ENCODE peak calls at places on chromosomes 4 and X, in ten cellular contexts. One of them, this sample, is unnamed.

GRCh38 chr4:77360451-77360850 is 203.4 kb downstream of the CCNG2 start:
- DNase-seq in WERI-Rb-1: peak
- DNase-seq in fibroblast of lung: no peak
- DNase-seq in left lung: no peak
- DNase-seq in aorta: no peak
- DNase-seq in CD8-positive, alpha-beta T cell: no peak
- DNase-seq in psoas muscle: no peak
- DNase-seq in foreskin fibroblast: no peak
- DNase-seq in mucosa of descending colon: no peak
- DNase-seq in right cardiac atrium: no peak
- DNase-seq in this sample: no peak

GRCh38 chrX:130071611-130072349 is 38.5 kb downstream of the ELF4 start:
- DNase-seq in WERI-Rb-1: no peak
- DNase-seq in fibroblast of lung: no peak
- DNase-seq in left lung: no peak
- DNase-seq in aorta: no peak
- DNase-seq in CD8-positive, alpha-beta T cell: no peak
- DNase-seq in psoas muscle: no peak
- DNase-seq in foreskin fibroblast: no peak
- DNase-seq in mucosa of descending colon: peak
- DNase-seq in right cardiac atrium: no peak
- DNase-seq in this sample: no peak

GRCh38 chr4:22496165-22496813 is 19.6 kb downstream of the ADGRA3 start:
- DNase-seq in WERI-Rb-1: no peak
- DNase-seq in fibroblast of lung: no peak
- DNase-seq in left lung: no peak
- DNase-seq in aorta: no peak
- DNase-seq in CD8-positive, alpha-beta T cell: no peak
- DNase-seq in psoas muscle: no peak
- DNase-seq in foreskin fibroblast: peak
- DNase-seq in mucosa of descending colon: no peak
- DNase-seq in right cardiac atrium: no peak
- DNase-seq in this sample: no peak

GRCh38 chr4:8537041-8537461 is 43.1 kb upstream of the GPR78 start:
- DNase-seq in WERI-Rb-1: no peak
- DNase-seq in fibroblast of lung: peak
- DNase-seq in left lung: no peak
- DNase-seq in aorta: peak
- DNase-seq in CD8-positive, alpha-beta T cell: no peak
- DNase-seq in psoas muscle: peak
- DNase-seq in foreskin fibroblast: peak
- DNase-seq in mucosa of descending colon: no peak
- DNase-seq in right cardiac atrium: no peak
- DNase-seq in this sample: no peak

GRCh38 chr4:140986045-140986444 is 147.2 kb downstream of the RNF150 start:
- DNase-seq in WERI-Rb-1: no peak
- DNase-seq in fibroblast of lung: no peak
- DNase-seq in left lung: no peak
- DNase-seq in aorta: no peak
- DNase-seq in CD8-positive, alpha-beta T cell: no peak
- DNase-seq in psoas muscle: no peak
- DNase-seq in foreskin fibroblast: no peak
- DNase-seq in mucosa of descending colon: no peak
- DNase-seq in right cardiac atrium: no peak
- DNase-seq in this sample: no peak

GRCh38 chrX:100969936-100970335 is 428 bp downstream of the ARL13A start:
- DNase-seq in WERI-Rb-1: no peak
- DNase-seq in fibroblast of lung: no peak
- DNase-seq in left lung: no peak
- DNase-seq in aorta: no peak
- DNase-seq in CD8-positive, alpha-beta T cell: no peak
- DNase-seq in psoas muscle: no peak
- DNase-seq in foreskin fibroblast: no peak
- DNase-seq in mucosa of descending colon: no peak
- DNase-seq in right cardiac atrium: no peak
- DNase-seq in this sample: no peak

GRCh38 chrX:30654989-30655607 is 1.9 kb downstream of the GK start:
- DNase-seq in WERI-Rb-1: no peak
- DNase-seq in fibroblast of lung: peak
- DNase-seq in left lung: no peak
- DNase-seq in aorta: no peak
- DNase-seq in CD8-positive, alpha-beta T cell: no peak
- DNase-seq in psoas muscle: no peak
- DNase-seq in foreskin fibroblast: peak
- DNase-seq in mucosa of descending colon: no peak
- DNase-seq in right cardiac atrium: no peak
- DNase-seq in this sample: no peak

GRCh38 chrX:48475295-48475694 is 704 bp upstream of the FTSJ1 start:
- DNase-seq in WERI-Rb-1: no peak
- DNase-seq in fibroblast of lung: no peak
- DNase-seq in left lung: no peak
- DNase-seq in aorta: no peak
- DNase-seq in CD8-positive, alpha-beta T cell: no peak
- DNase-seq in psoas muscle: no peak
- DNase-seq in foreskin fibroblast: no peak
- DNase-seq in mucosa of descending colon: no peak
- DNase-seq in right cardiac atrium: no peak
- DNase-seq in this sample: no peak

GRCh38 chrX:122770581-122770980 is 413.5 kb upstream of the GRIA3 start:
- DNase-seq in WERI-Rb-1: no peak
- DNase-seq in fibroblast of lung: no peak
- DNase-seq in left lung: no peak
- DNase-seq in aorta: no peak
- DNase-seq in CD8-positive, alpha-beta T cell: no peak
- DNase-seq in psoas muscle: no peak
- DNase-seq in foreskin fibroblast: no peak
- DNase-seq in mucosa of descending colon: no peak
- DNase-seq in right cardiac atrium: no peak
- DNase-seq in this sample: no peak

GRCh38 chr4:56757270-56757746 is 64.2 kb downstream of the SPINK2 start:
- DNase-seq in WERI-Rb-1: peak
- DNase-seq in fibroblast of lung: peak
- DNase-seq in left lung: peak
- DNase-seq in aorta: no peak
- DNase-seq in CD8-positive, alpha-beta T cell: no peak
- DNase-seq in psoas muscle: no peak
- DNase-seq in foreskin fibroblast: peak
- DNase-seq in mucosa of descending colon: peak
- DNase-seq in right cardiac atrium: no peak
- DNase-seq in this sample: no peak

GRCh38 chr4:144356941-144357381 is 216.4 kb upstream of the GYPA start:
- DNase-seq in WERI-Rb-1: no peak
- DNase-seq in fibroblast of lung: no peak
- DNase-seq in left lung: peak
- DNase-seq in aorta: no peak
- DNase-seq in CD8-positive, alpha-beta T cell: no peak
- DNase-seq in psoas muscle: no peak
- DNase-seq in foreskin fibroblast: no peak
- DNase-seq in mucosa of descending colon: no peak
- DNase-seq in right cardiac atrium: no peak
- DNase-seq in this sample: no peak

GRCh38 chr4:6999172-7000086 is 43.7 kb upstream of the TADA2B start:
- DNase-seq in WERI-Rb-1: no peak
- DNase-seq in fibroblast of lung: no peak
- DNase-seq in left lung: no peak
- DNase-seq in aorta: no peak
- DNase-seq in CD8-positive, alpha-beta T cell: no peak
- DNase-seq in psoas muscle: no peak
- DNase-seq in foreskin fibroblast: no peak
- DNase-seq in mucosa of descending colon: peak
- DNase-seq in right cardiac atrium: peak
- DNase-seq in this sample: no peak

GRCh38 chrX:115533485-115533884 is 27.5 kb upstream of the PLS3 start:
- DNase-seq in WERI-Rb-1: no peak
- DNase-seq in fibroblast of lung: peak
- DNase-seq in left lung: no peak
- DNase-seq in aorta: no peak
- DNase-seq in CD8-positive, alpha-beta T cell: no peak
- DNase-seq in psoas muscle: no peak
- DNase-seq in foreskin fibroblast: peak
- DNase-seq in mucosa of descending colon: no peak
- DNase-seq in right cardiac atrium: no peak
- DNase-seq in this sample: peak

DNA sequence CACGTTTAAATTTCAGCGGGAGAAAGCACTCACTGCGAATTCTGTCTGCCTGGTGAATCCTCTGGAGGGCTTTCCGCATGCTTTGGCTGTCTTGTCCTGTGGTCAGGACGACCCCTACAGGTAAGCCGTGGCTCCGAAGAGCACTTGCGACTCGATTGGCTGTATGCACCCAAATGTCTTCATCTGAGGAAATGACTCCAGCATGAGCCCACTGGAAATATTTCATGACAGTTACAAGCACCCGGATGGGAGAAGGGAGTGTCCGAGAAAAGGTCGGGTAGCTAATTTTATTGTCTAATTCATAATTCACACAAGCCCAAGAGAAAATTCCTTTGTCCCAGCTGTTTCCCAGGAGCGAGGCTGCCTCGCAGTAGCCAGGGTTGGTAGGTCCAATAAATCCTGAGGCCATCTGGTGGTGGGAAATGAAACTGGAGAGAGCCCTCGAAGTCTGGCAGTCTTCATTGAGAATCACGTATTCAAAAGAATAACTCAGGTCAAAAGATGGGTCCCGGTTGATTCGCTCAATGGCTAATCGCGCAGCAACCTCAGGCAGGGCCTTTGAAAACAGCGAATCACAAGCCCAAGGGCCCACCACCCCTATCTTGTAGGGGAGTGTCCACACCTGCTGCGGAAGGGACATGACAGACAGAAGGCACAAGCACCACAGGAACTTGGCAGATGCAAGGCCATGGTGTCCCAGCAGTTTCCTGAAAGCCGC is 6.6 kb downstream of the GUCY2F start:
- DNase-seq in WERI-Rb-1: peak
- DNase-seq in fibroblast of lung: peak
- DNase-seq in left lung: peak
- DNase-seq in aorta: peak
- DNase-seq in CD8-positive, alpha-beta T cell: no peak
- DNase-seq in psoas muscle: no peak
- DNase-seq in foreskin fibroblast: peak
- DNase-seq in mucosa of descending colon: no peak
- DNase-seq in right cardiac atrium: peak
- DNase-seq in this sample: no peak
- H3K4me3 ChIP-seq in WERI-Rb-1: no peak
- H3K4me3 ChIP-seq in fibroblast of lung: no peak
- H3K4me3 ChIP-seq in left lung: no peak
- H3K4me3 ChIP-seq in aorta: no peak
- H3K4me3 ChIP-seq in CD8-positive, alpha-beta T cell: no peak
- H3K4me3 ChIP-seq in psoas muscle: no peak
- H3K4me3 ChIP-seq in foreskin fibroblast: no peak
- H3K4me3 ChIP-seq in mucosa of descending colon: no peak
- H3K4me3 ChIP-seq in right cardiac atrium: peak
- H3K4me3 ChIP-seq in this sample: no peak

GRCh38 chr4:135838889-135839288 is 1637.3 kb upstream of the PABPC4L start:
- DNase-seq in WERI-Rb-1: no peak
- DNase-seq in fibroblast of lung: peak
- DNase-seq in left lung: no peak
- DNase-seq in aorta: no peak
- DNase-seq in CD8-positive, alpha-beta T cell: no peak
- DNase-seq in psoas muscle: no peak
- DNase-seq in foreskin fibroblast: peak
- DNase-seq in mucosa of descending colon: no peak
- DNase-seq in right cardiac atrium: no peak
- DNase-seq in this sample: no peak
- H3K4me3 ChIP-seq in WERI-Rb-1: no peak
- H3K4me3 ChIP-seq in fibroblast of lung: no peak
- H3K4me3 ChIP-seq in left lung: no peak
- H3K4me3 ChIP-seq in aorta: no peak
- H3K4me3 ChIP-seq in CD8-positive, alpha-beta T cell: no peak
- H3K4me3 ChIP-seq in psoas muscle: no peak
- H3K4me3 ChIP-seq in foreskin fibroblast: no peak
- H3K4me3 ChIP-seq in mucosa of descending colon: no peak
- H3K4me3 ChIP-seq in right cardiac atrium: no peak
- H3K4me3 ChIP-seq in this sample: no peak

GRCh38 chr4:123505457-123506310 is 109.1 kb downstream of the SPRY1 start:
- DNase-seq in WERI-Rb-1: peak
- DNase-seq in fibroblast of lung: peak
- DNase-seq in left lung: peak
- DNase-seq in aorta: peak
- DNase-seq in CD8-positive, alpha-beta T cell: no peak
- DNase-seq in psoas muscle: peak
- DNase-seq in foreskin fibroblast: peak
- DNase-seq in mucosa of descending colon: peak
- DNase-seq in right cardiac atrium: peak
- DNase-seq in this sample: no peak

GRCh38 chr4:123503698-123504389 is 107.2 kb downstream of the SPRY1 start:
- DNase-seq in WERI-Rb-1: no peak
- DNase-seq in fibroblast of lung: no peak
- DNase-seq in left lung: no peak
- DNase-seq in aorta: peak
- DNase-seq in CD8-positive, alpha-beta T cell: no peak
- DNase-seq in psoas muscle: no peak
- DNase-seq in foreskin fibroblast: no peak
- DNase-seq in mucosa of descending colon: no peak
- DNase-seq in right cardiac atrium: no peak
- DNase-seq in this sample: no peak

GRCh38 chr4:123505077-123505456 is 108.5 kb downstream of the SPRY1 start:
- DNase-seq in WERI-Rb-1: peak
- DNase-seq in fibroblast of lung: peak
- DNase-seq in left lung: no peak
- DNase-seq in aorta: no peak
- DNase-seq in CD8-positive, alpha-beta T cell: no peak
- DNase-seq in psoas muscle: no peak
- DNase-seq in foreskin fibroblast: no peak
- DNase-seq in mucosa of descending colon: no peak
- DNase-seq in right cardiac atrium: no peak
- DNase-seq in this sample: no peak

GRCh38 chr4:123510666-123511065 is 114.1 kb downstream of the SPRY1 start:
- DNase-seq in WERI-Rb-1: no peak
- DNase-seq in fibroblast of lung: no peak
- DNase-seq in left lung: no peak
- DNase-seq in aorta: no peak
- DNase-seq in CD8-positive, alpha-beta T cell: no peak
- DNase-seq in psoas muscle: no peak
- DNase-seq in foreskin fibroblast: no peak
- DNase-seq in mucosa of descending colon: no peak
- DNase-seq in right cardiac atrium: no peak
- DNase-seq in this sample: no peak

GRCh38 chr4:123506311-123506685 is 109.7 kb downstream of the SPRY1 start:
- DNase-seq in WERI-Rb-1: peak
- DNase-seq in fibroblast of lung: no peak
- DNase-seq in left lung: no peak
- DNase-seq in aorta: no peak
- DNase-seq in CD8-positive, alpha-beta T cell: no peak
- DNase-seq in psoas muscle: no peak
- DNase-seq in foreskin fibroblast: no peak
- DNase-seq in mucosa of descending colon: no peak
- DNase-seq in right cardiac atrium: no peak
- DNase-seq in this sample: no peak
- H3K4me3 ChIP-seq in WERI-Rb-1: peak
- H3K4me3 ChIP-seq in fibroblast of lung: no peak
- H3K4me3 ChIP-seq in left lung: no peak
- H3K4me3 ChIP-seq in aorta: peak
- H3K4me3 ChIP-seq in CD8-positive, alpha-beta T cell: peak
- H3K4me3 ChIP-seq in psoas muscle: peak
- H3K4me3 ChIP-seq in foreskin fibroblast: peak
- H3K4me3 ChIP-seq in mucosa of descending colon: no peak
- H3K4me3 ChIP-seq in right cardiac atrium: peak
- H3K4me3 ChIP-seq in this sample: no peak

DNA sequence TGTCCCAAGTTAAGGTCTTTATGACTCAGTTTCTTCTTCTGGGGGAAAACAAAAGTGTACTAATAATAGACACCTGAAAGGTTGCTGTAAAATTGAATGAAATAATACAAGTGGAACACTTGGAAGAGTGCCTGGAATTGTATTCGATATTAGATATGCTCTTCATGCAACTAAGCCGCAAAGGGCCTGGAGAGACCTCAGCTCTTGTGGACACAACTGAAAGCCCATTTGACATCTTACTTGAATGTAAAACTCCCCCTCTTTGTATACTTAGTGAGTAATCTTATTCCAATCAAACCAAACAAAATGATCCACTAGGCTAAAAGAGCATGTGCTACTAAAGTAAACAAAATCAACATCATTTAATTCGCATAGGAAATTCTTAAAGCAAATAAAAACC is 516 bp upstream of the MAP9 start:
- DNase-seq in WERI-Rb-1: no peak
- DNase-seq in fibroblast of lung: peak
- DNase-seq in left lung: no peak
- DNase-seq in aorta: no peak
- DNase-seq in CD8-positive, alpha-beta T cell: no peak
- DNase-seq in psoas muscle: no peak
- DNase-seq in foreskin fibroblast: peak
- DNase-seq in mucosa of descending colon: no peak
- DNase-seq in right cardiac atrium: no peak
- DNase-seq in this sample: no peak
- H3K4me3 ChIP-seq in WERI-Rb-1: no peak
- H3K4me3 ChIP-seq in fibroblast of lung: no peak
- H3K4me3 ChIP-seq in left lung: no peak
- H3K4me3 ChIP-seq in aorta: no peak
- H3K4me3 ChIP-seq in CD8-positive, alpha-beta T cell: peak
- H3K4me3 ChIP-seq in psoas muscle: peak
- H3K4me3 ChIP-seq in foreskin fibroblast: peak
- H3K4me3 ChIP-seq in mucosa of descending colon: no peak
- H3K4me3 ChIP-seq in right cardiac atrium: peak
- H3K4me3 ChIP-seq in this sample: no peak

This sample was measured in BJ.